ENCODE peak calls at places on chromosomes 13 and 19, in four cellular contexts. One of them, this sample, is unnamed. For H3K4me1, the result is how much of the 10 kb centered on the place peaks cover.

GRCh38 chr13:28001837-28002473 is 13.5 kb upstream of the URAD start:
- DNase-seq in MM.1S: no peak
- DNase-seq in GM23248: no peak
- DNase-seq in hepatocyte: no peak
- DNase-seq in this sample: no peak

GRCh38 chr19:58033741-58034475 is at the start of gene ZSCAN1:
- DNase-seq in GM23248: peak
- DNase-seq in hepatocyte: peak
- DNase-seq in MM.1S: no peak
- DNase-seq in this sample: no peak

GRCh38 chr19:51025809-51026553 is 435 bp downstream of the KLK11 start:
- DNase-seq in GM23248: no peak
- DNase-seq in hepatocyte: no peak
- DNase-seq in MM.1S: no peak
- DNase-seq in this sample: no peak

GRCh38 chr19:38047641-38048040 is 140.6 kb downstream of the SIPA1L3 start:
- DNase-seq in hepatocyte: no peak
- DNase-seq in MM.1S: no peak
- DNase-seq in GM23248: no peak
- DNase-seq in this sample: no peak

GRCh38 chr19:16895467-16896097 is 6.8 kb downstream of the F2RL3 start:
- DNase-seq in MM.1S: no peak
- DNase-seq in GM23248: no peak
- DNase-seq in hepatocyte: no peak
- DNase-seq in this sample: no peak

GRCh38 chr13:85314686-85315085 is 484.5 kb downstream of the SLITRK6 start:
- DNase-seq in MM.1S: no peak
- DNase-seq in GM23248: no peak
- DNase-seq in hepatocyte: no peak
- DNase-seq in this sample: no peak

GRCh38 chr19:49492573-49493411 is 3.4 kb upstream of the RPS11 start:
- DNase-seq in hepatocyte: no peak
- DNase-seq in GM23248: peak
- DNase-seq in MM.1S: peak
- DNase-seq in this sample: peak

GRCh38 chr19:37989855-37990254 is 82.8 kb downstream of the SIPA1L3 start:
- DNase-seq in MM.1S: no peak
- DNase-seq in hepatocyte: no peak
- DNase-seq in GM23248: no peak
- DNase-seq in this sample: no peak

GRCh38 chr13:20408181-20408580 is 117.5 kb downstream of the CRYL1 start:
- DNase-seq in MM.1S: no peak
- DNase-seq in hepatocyte: no peak
- DNase-seq in GM23248: no peak
- DNase-seq in this sample: no peak

GRCh38 chr13:32491028-32491427 is 47.6 kb downstream of the N4BP2L2 start:
- DNase-seq in hepatocyte: no peak
- DNase-seq in GM23248: no peak
- DNase-seq in MM.1S: no peak
- DNase-seq in this sample: no peak
- H3K4me1 ChIP-seq in hepatocyte: under half
- H3K4me1 ChIP-seq in GM23248: under half
- H3K4me1 ChIP-seq in MM.1S: under half
- H3K4me1 ChIP-seq in this sample: under half

GRCh38 chr13:30577381-30577780 is 40.3 kb upstream of the USPL1 start:
- DNase-seq in MM.1S: peak
- DNase-seq in hepatocyte: peak
- DNase-seq in GM23248: peak
- DNase-seq in this sample: no peak
- H2AFZ ChIP-seq in MM.1S: no peak
- H2AFZ ChIP-seq in hepatocyte: no peak
- H2AFZ ChIP-seq in GM23248: no peak
- H2AFZ ChIP-seq in this sample: no peak

DNA sequence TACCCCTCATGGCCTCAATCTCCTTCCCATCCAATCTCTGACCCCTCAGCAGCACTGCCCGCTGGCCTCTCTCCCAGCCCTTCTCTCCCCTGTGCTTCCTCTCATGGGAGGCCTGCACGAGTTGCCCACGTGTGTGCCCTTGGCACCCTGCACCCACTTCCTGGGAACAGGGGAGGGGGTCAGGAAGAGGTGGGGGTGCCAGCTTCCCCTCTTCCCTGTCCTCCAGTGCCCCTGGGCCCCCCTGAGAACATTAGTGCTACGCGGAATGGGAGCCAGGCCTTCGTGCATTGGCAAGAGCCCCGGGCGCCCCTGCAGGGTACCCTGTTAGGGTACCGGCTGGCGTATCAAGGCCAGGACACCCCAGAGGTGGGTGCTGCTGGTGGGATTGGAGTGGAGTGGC is 19.2 kb downstream of the AXL start:
- DNase-seq in GM23248: no peak
- DNase-seq in hepatocyte: no peak
- DNase-seq in MM.1S: no peak
- DNase-seq in this sample: no peak
- TF ChIP-seq EZH2phosphoT487 in GM23248: no peak
- TF ChIP-seq EZH2phosphoT487 in hepatocyte: no peak
- TF ChIP-seq EZH2phosphoT487 in MM.1S: no peak
- TF ChIP-seq EZH2phosphoT487 in this sample: no peak

GRCh38 chr19:48332662-48333466 is 7.5 kb downstream of the EMP3 start:
- DNase-seq in hepatocyte: peak
- DNase-seq in GM23248: peak
- DNase-seq in MM.1S: peak
- DNase-seq in this sample: peak

GRCh38 chr19:48332351-48332661 is 7.0 kb downstream of the EMP3 start:
- DNase-seq in GM23248: no peak
- DNase-seq in hepatocyte: no peak
- DNase-seq in MM.1S: no peak
- DNase-seq in this sample: no peak

GRCh38 chr19:48330012-48330681 is 4.8 kb downstream of the EMP3 start:
- DNase-seq in MM.1S: peak
- DNase-seq in hepatocyte: peak
- DNase-seq in GM23248: no peak
- DNase-seq in this sample: peak

GRCh38 chr19:48325265-48325910 is at the start of gene EMP3:
- DNase-seq in MM.1S: peak
- DNase-seq in GM23248: peak
- DNase-seq in hepatocyte: peak
- DNase-seq in this sample: peak

DNA sequence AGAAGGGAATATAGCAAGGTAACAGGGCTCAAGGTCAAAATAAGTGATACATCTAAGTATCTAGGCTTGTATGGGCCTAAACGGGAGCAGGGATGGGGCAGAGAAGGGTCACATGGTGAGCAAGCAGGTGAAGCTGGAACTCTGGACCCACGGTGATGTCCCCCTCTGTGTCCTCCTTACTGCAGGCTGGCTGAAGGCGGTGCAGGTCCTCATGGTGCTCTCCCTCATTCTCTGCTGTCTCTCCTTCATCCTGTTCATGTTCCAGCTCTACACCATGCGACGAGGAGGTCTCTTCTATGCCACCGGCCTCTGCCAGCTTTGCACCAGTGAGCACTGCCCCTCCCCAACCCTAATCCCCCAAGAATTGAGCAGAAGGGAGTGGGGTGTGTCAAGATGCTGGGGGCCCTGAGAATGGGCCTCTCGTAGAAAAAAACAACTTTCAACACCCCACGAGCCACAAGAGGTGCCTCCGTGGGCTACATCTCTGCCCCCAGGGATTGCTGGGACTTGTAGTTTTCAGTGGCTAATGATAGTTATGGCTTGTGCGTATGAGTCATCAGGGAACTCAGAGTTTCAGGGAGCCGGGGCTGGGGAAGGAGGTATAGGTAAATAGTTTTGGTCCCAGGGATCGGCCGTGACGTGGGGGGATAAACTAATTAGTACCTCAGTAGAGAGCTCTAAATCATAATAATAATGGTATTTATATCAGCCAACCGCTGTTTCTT is 4.0 kb downstream of the EMP3 start:
- DNase-seq in hepatocyte: peak
- DNase-seq in MM.1S: peak
- DNase-seq in GM23248: peak
- DNase-seq in this sample: peak
- H3K4me1 ChIP-seq in hepatocyte: under half
- H3K4me1 ChIP-seq in MM.1S: under half
- H3K4me1 ChIP-seq in GM23248: under half
- H3K4me1 ChIP-seq in this sample: half or more

DNA sequence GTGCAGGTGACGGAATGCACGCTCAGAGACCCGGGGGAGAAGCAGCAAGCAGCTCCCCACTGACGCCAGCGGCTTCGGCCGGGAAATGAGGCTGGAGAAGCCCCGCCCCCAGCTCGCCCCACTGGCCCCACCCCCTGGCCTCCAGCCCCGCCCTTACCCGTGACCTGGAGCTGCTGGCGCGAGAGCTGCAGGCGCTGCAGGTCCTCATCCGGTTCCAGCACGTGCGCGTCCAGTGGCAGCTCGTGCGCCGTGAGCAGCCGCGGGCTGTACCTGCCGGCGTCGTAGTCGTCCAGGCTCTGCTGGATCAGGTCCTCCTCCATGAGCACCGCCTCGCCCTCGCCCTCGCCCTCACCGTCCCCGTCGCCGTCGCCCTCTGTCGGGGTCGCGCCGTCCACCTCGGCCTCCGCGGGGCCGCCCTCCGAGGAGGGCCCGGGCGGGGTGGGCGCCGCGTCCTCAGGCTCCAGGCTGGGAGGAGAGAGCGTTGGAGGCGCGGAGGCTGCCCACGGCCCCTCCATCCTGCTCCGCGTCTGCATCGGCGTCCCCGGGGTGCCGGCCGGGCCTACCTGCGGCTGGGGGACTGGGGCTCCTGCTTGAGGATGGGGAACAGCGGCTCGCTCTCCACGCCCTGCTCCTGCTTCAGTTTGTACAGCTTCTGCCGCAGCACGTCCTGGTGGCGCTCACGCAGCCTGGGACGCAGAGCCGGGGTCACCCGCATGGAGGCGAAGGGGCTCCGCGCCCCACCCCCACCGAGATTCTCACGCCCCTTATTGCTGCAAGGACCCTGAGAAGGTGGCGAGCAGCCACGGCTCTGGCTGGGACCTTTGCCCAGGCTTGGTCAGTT is 6.4 kb upstream of the TBXA2R start:
- DNase-seq in MM.1S: no peak
- DNase-seq in GM23248: peak
- DNase-seq in hepatocyte: no peak
- DNase-seq in this sample: no peak
- H2AFZ ChIP-seq in MM.1S: no peak
- H2AFZ ChIP-seq in GM23248: no peak
- H2AFZ ChIP-seq in hepatocyte: no peak
- H2AFZ ChIP-seq in this sample: no peak

GRCh38 chr19:11191273-11191755 is 6.0 kb downstream of the KANK2 start:
- DNase-seq in hepatocyte: no peak
- DNase-seq in GM23248: peak
- DNase-seq in MM.1S: no peak
- DNase-seq in this sample: peak
- TF ChIP-seq EZH2phosphoT487 in hepatocyte: no peak
- TF ChIP-seq EZH2phosphoT487 in GM23248: no peak
- TF ChIP-seq EZH2phosphoT487 in MM.1S: no peak
- TF ChIP-seq EZH2phosphoT487 in this sample: no peak

GRCh38 chr19:18322318-18322758 is 538 bp downstream of the LSM4 start:
- DNase-seq in hepatocyte: peak
- DNase-seq in GM23248: peak
- DNase-seq in MM.1S: peak
- DNase-seq in this sample: peak

GRCh38 chr19:18320865-18321728 is 1.8 kb downstream of the LSM4 start:
- DNase-seq in MM.1S: no peak
- DNase-seq in hepatocyte: peak
- DNase-seq in GM23248: no peak
- DNase-seq in this sample: no peak

GRCh38 chr19:18317998-18318800 is 4.7 kb downstream of the LSM4 start:
- DNase-seq in MM.1S: no peak
- DNase-seq in GM23248: no peak
- DNase-seq in hepatocyte: no peak
- DNase-seq in this sample: no peak

GRCh38 chr19:18321729-18322091 is 1.2 kb downstream of the LSM4 start:
- DNase-seq in MM.1S: no peak
- DNase-seq in hepatocyte: no peak
- DNase-seq in GM23248: peak
- DNase-seq in this sample: peak

DNA sequence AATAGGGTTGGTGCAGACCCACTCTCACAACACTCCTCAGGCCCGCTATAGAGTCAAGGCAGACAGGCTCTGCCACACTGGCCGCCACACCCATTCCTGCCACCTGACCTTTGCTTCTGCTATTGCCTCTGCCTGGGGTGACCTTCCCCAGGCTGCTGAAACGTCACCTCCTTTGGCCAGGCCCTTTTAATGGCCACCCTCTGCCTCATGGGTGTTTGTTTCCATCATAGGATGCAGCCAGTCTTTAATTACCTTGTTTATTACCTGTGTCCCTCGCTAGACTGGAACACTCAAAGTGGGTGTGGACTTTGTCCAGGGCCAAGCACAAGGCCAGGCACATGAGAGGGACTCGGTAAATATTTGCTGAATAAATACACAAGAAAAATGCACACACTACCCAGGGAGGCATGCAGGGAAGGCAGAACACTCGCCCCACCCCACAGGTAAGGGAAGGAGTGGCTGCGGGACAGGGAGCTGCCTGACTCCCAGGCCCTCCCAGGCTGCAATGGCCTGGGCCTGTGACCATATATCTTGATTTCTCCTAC is 3.2 kb downstream of the LSM4 start:
- DNase-seq in MM.1S: no peak
- DNase-seq in GM23248: no peak
- DNase-seq in hepatocyte: peak
- DNase-seq in this sample: no peak
- H3K4me1 ChIP-seq in MM.1S: under half
- H3K4me1 ChIP-seq in GM23248: under half
- H3K4me1 ChIP-seq in hepatocyte: half or more
- H3K4me1 ChIP-seq in this sample: under half

GRCh38 chr13:102724923-102725322 is 30.1 kb upstream of the METTL21C start:
- DNase-seq in MM.1S: peak
- DNase-seq in GM23248: peak
- DNase-seq in hepatocyte: peak
- DNase-seq in this sample: peak
- H2AFZ ChIP-seq in MM.1S: no peak
- H2AFZ ChIP-seq in GM23248: no peak
- H2AFZ ChIP-seq in hepatocyte: no peak
- H2AFZ ChIP-seq in this sample: no peak

This sample was measured in OCI-LY7.